ENCODE peak calls at places on chromosomes 16 and 17, in four cellular contexts. V, T, D and M are unnamed samples.

GRCh38 chr16:12426122-12426521 is 377.6 kb downstream of the CPPED1 start:
- DNase-seq in V (no peak), D (peak; percentile 6), T (no peak), M (peak; percentile 59)

GRCh38 chr17:62591323-62591722 is 36.1 kb upstream of the MRC2 start:
- DNase-seq in T (no peak), D (no peak), V (no peak), M (no peak)

GRCh38 chr17:37239690-37240344 is 136.0 kb upstream of the C17orf78 start:
- DNase-seq in D (peak; percentile 57), T (no peak), V (no peak), M (no peak)

GRCh38 chr16:6349725-6350124 is 982.9 kb upstream of the RBFOX1 start:
- DNase-seq in V (no peak), D (no peak), T (no peak), M (no peak)

GRCh38 chr16:1533443-1533951 is at the start of gene TMEM204:
- DNase-seq in V (no peak), D (peak; percentile 74), T (peak; percentile 86), M (no peak)

GRCh38 chr16:81071816-81072215 is 5.2 kb downstream of the C16orf46 start:
- DNase-seq in V (no peak), D (no peak), T (no peak), M (no peak)

GRCh38 chr16:82530883-82531282 is 95.9 kb upstream of the CDH13 start:
- DNase-seq in T (no peak), V (no peak), D (no peak), M (no peak)

GRCh38 chr17:66268247-66268927 is 34.0 kb upstream of the PRKCA start:
- DNase-seq in D (peak; percentile 82), V (no peak), T (no peak), M (no peak)

GRCh38 chr16:11836653-11837244 is 14.6 kb downstream of the RSL1D1 start:
- DNase-seq in D (peak; percentile 78), V (no peak), T (no peak), M (peak; percentile 66)

GRCh38 chr17:66939461-66940114 is 24.9 kb upstream of the CACNG4 start:
- DNase-seq in T (no peak), D (no peak), V (no peak), M (peak; percentile 24)

GRCh38 chr16:81313731-81314602 is 795 bp upstream of the GAN start:
- DNase-seq in T (no peak), V (no peak), D (no peak), M (peak; percentile 85)

GRCh38 chr17:35438433-35438832 is 6.1 kb upstream of the SLFN12 start:
- DNase-seq in D (no peak), V (no peak), T (no peak), M (no peak)
- H3K27ac ChIP-seq in D (no peak overlapping the region), V (no peak overlapping the region), T (no peak overlapping the region), M (no peak overlapping the region)

GRCh38 chr17:11950771-11951519 is 46.3 kb downstream of the ZNF18 start:
- DNase-seq in T (no peak), D (peak; percentile 6), V (no peak), M (no peak)
- TF ChIP-seq CTCF in T (no peak), D (no peak), V (no peak), M (no peak)

GRCh38 chr17:76428511-76428910 is 24.4 kb downstream of the UBE2O start:
- DNase-seq in V (no peak), T (no peak), D (peak; percentile 31), M (no peak)
- H3K4me1 ChIP-seq in V (peaks cover 7% of the 10 kb centered on the region), T (no peaks in the 10 kb centered on the region), D (peaks cover 4% of the 10 kb centered on the region), M (no peaks in the 10 kb centered on the region)

GRCh38 chr17:82797061-82797460 is 42.8 kb downstream of the ZNF750 start:
- DNase-seq in V (no peak), T (no peak), D (no peak), M (no peak)
- H3K27ac ChIP-seq in V (no peak overlapping the region), T (no peak overlapping the region), D (no peak overlapping the region), M (no peak overlapping the region)

DNA sequence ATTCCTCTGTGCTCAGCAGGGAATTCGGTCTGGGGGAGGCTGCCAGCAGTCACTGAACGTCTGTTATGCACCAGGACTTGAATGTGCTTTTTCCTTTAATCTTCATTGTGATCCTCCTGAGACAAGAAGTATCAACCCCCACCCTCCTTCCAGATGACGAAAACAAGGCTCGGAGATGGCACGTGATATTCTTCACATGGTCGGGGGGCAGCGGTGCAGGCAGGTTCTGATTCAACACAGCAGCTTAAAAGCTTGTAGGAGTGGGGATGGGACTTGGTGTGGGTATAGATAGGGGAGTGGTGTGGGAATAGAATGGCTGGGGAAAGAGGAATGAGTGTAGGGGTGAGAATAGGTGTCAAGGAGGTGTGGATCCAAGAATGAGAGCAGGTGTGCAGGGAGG is 6.4 kb downstream of the NECAB2 start:
- DNase-seq in T (no peak), V (no peak), D (no peak), M (no peak)
- TF ChIP-seq CTCF in T (no peak), V (no peak), D (no peak), M (no peak)

GRCh38 chr17:1762906-1763829 is 1.3 kb downstream of the SERPINF1 start:
- DNase-seq in V (no peak), D (peak; percentile 87), T (no peak), M (peak; percentile 80)
- H3K4me1 ChIP-seq in V (peaks cover 60% of the 10 kb centered on the region), D (peaks cover 19% of the 10 kb centered on the region), T (no peaks in the 10 kb centered on the region), M (peaks cover 21% of the 10 kb centered on the region)

GRCh38 chr16:69176033-69176780 is 10.8 kb upstream of the SNTB2 start:
- DNase-seq in V (no peak), D (peak; percentile 78), T (peak; percentile 63), M (no peak)
- H3K27ac ChIP-seq in V (peak overlapping the region; percentile 61), D (peak overlapping the region; percentile 51), T (peak overlapping the region; percentile 5), M (no peak overlapping the region)

DNA sequence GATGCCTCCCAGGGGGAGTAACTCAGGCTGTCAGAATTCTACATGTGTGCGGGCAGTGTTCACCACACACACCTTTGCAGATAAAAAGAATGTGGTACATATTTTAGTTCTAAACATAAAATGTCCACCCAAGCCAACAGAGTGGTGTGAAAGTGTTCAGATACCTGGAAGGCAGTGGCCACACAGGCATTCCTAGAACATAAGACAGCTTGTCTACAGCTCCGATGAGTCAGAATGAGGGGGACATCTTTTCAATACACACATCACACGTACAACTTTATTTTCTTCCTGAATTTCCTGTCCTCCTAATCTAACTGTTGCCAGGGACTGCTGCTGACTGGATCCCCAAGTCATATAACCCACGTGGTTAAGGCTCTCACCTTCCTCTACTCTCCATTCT is 142.3 kb downstream of the ZFHX3 start:
- DNase-seq in V (no peak), D (no peak), T (no peak), M (no peak)
- TF ChIP-seq CTCF in V (no peak), D (no peak), T (no peak), M (no peak)

DNA sequence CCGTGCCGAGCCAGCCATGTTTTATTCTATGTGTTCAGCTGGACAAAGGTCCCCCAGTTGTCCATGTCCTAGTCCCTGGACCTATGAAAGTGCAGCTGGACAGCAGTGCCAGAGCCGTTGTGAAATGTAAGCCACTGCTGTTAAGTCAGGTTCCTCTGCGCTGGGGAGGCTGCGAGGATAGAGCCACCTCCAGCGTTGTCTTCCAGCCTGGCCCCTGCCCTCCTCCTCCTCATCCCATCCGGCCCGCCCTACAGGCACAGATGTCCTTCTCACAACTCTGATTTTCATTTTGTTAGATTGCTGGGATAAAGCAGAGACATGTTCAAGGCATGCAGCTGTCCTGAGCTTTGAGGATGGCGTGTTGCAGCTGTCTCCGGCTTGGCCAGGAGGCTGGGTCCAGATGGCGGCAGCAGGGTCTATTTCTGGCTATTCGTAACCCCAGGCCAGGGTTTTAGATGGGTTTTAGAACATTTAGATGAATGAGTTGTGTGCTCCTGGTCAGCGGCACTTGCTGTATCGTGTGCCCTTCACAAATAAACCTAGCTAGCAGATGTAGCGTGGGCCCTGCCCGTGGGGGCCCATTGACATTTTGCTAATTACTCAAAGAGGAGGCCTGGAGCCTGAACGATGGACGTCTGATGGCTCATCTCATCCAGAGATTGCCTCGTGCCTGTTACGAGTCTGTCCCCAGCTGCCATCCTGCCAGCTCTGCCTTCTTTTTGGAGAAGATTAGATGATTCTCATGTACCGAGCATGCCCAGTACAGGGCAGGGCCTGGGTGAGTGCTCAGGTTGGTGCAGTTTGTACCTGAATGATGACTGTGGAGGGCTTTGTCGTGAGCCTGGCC is 185.8 kb downstream of the LAT start:
- DNase-seq in V (no peak), D (peak; percentile 22), T (no peak), M (no peak)
- H3K4me1 ChIP-seq in V (no peaks in the 10 kb centered on the region), D (peaks cover 3% of the 10 kb centered on the region), T (no peaks in the 10 kb centered on the region), M (no peaks in the 10 kb centered on the region)

GRCh38 chr17:60381958-60382357 is 10.0 kb downstream of the USP32 start:
- DNase-seq in V (no peak), D (no peak), T (no peak), M (no peak)
- H3K27ac ChIP-seq in V (no peak overlapping the region), D (no peak overlapping the region), T (no peak overlapping the region), M (no peak overlapping the region)